ENCODE peak calls at places on chromosome X, in four cellular contexts. Z is right lobe of liver, S is OCI-LY7, C is mucosa of descending colon. H is an unnamed sample. For H3K4me1, the result is how much of the 10 kb centered on the place peaks cover.

GRCh38 chrX:13128104-13128503 is 83.7 kb upstream of the FAM9C start:
- DNase-seq in Z (no peak), S (no peak), C (no peak), H (no peak)

GRCh38 chrX:48522291-48522690 is 683 bp downstream of the EBP start:
- DNase-seq in Z (peak), S (no peak), C (peak), H (no peak)

GRCh38 chrX:96372313-96373046 is 312.2 kb upstream of the DIAPH2 start:
- DNase-seq in Z (no peak), S (peak), C (no peak), H (no peak)

GRCh38 chrX:109886122-109886761 is 116.7 kb upstream of the TMEM164 start:
- DNase-seq in Z (no peak), S (peak), C (peak), H (no peak)

GRCh38 chrX:54495814-54496516 is at the start of gene FGD1:
- DNase-seq in Z (peak), S (peak), C (peak), H (peak)

GRCh38 chrX:130114141-130114561 is 3.9 kb upstream of the ELF4 start:
- DNase-seq in Z (no peak), S (no peak), C (no peak), H (no peak)

GRCh38 chrX:44306336-44306735 is 37.1 kb downstream of the EFHC2 start:
- DNase-seq in Z (no peak), S (no peak), C (no peak), H (no peak)

GRCh38 chrX:37423864-37424569 is 74.9 kb downstream of the PRRG1 start:
- DNase-seq in Z (no peak), S (no peak), C (no peak), H (no peak)

GRCh38 chrX:152817082-152817744 is 13.3 kb downstream of the CETN2 start:
- DNase-seq in Z (no peak), S (peak), C (peak), H (no peak)

GRCh38 chrX:53223955-53224859 is 800 bp downstream of the KDM5C start:
- DNase-seq in Z (peak), S (peak), C (no peak), H (no peak)

GRCh38 chrX:119552508-119552907 is 12.7 kb downstream of the STEEP1 start:
- DNase-seq in Z (no peak), S (no peak), C (no peak), H (no peak)

GRCh38 chrX:11188664-11189063 is 77.5 kb downstream of the HCCS start:
- DNase-seq in Z (no peak), S (no peak), C (no peak), H (no peak)

GRCh38 chrX:107935200-107935599 is 47.0 kb downstream of the TEX13B start:
- DNase-seq in Z (no peak), S (no peak), C (no peak), H (no peak)

GRCh38 chrX:253451-254297 is 27.5 kb upstream of the PLCXD1 start:
- DNase-seq in Z (no peak), S (no peak), C (no peak), H (no peak)

GRCh38 chrX:138759217-138759943 is 47.9 kb upstream of the FGF13 start:
- DNase-seq in Z (no peak), S (no peak), C (no peak), H (no peak)

DNA sequence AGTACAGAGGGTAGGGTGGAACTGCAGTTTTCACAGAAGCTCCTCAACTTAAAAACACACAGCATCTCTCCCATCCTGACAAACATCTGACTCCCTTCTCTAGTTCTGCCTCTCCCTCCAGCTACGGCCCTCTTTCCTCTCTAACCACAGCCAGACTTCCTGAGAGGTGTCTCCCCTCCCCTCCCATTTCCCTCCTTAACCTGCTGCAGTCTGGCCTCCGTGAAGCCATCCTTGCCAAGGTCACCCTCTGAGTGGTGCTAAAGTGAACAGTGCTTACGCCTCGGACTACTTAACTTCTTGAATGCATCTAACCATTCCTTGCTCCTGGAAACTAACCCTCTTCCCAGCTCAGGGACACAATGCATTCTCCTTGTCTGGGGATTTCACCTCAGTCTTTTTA is 53.3 kb downstream of the RTL5 start:
- DNase-seq in Z (no peak), S (no peak), C (no peak), H (no peak)
- H3K4me1 ChIP-seq in Z (under half), S (under half), C (under half), H (under half)

GRCh38 chrX:103941201-103941975 is 21.0 kb upstream of the TMSB15B start:
- DNase-seq in Z (no peak), S (peak), C (no peak), H (no peak)
- TF ChIP-seq CTCF in Z (peak), S (peak), C (no peak), H (peak)

DNA sequence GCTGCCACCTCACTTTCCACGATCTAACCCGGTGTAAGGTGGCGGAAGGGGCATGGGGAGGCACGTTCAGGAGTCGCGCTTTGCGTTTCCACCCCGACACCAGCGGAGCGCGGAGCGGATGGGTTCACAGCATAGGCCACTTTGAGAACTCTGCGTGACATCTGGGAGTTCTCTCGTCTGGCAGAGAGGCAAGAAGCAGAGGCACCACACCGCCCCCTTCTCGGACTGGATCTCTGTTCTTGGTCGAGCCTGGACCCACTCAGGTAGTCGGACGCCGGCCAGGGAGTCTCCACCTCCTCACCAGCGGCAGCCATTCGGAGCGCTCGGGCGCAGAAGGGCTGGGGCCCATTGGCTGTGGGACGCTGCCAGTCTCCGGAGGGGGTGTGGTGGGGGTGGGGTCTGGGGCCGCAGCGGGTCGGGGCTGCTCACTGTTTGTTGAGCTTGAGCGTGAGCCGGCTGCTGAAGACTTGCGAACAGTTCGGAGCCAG is at the start of gene DACH2:
- DNase-seq in Z (peak), S (no peak), C (peak), H (peak)
- H3K4me3 ChIP-seq in Z (peak), S (no peak), C (no peak), H (peak)

DNA sequence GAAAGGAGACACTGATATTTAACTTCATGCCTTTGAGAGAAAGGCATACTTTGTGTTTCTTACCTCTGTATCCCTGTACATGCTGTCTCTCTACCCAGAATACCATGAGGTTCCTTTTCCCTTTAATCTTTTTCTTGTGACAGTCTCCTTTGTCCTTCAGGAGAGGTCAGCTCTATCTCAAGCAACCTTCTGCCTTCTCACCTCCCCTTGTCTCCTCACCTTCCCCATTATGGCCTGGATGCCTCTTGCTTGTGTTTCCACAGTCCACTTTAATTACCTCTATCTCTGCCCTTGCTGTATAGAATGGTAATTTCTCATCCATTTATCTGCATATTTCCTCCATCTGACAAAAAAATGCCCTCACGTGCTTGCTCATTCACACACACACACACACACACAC is 28.4 kb downstream of the MSN start:
- DNase-seq in Z (no peak), S (no peak), C (no peak), H (no peak)
- H3K4me1 ChIP-seq in Z (under half), S (half or more), C (under half), H (under half)

DNA sequence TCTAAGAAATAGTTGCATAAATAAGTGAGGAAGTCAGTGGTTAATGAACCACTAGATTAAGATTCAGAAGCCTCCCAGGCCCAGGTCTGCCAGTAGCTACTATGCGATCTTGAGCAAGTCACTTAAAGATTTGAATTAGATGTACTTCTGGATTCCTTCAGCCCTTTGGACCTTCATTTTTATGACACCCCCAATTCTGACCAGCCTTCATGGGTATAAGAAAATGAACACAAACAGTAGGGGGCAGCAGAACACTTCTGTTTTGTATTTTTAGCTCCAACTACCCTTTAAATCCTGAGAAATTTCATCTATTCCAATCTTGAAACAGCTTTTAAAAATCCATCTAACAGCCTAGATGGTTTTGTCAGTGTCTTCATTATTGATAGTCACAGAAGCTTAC is 19.0 kb downstream of the TMEM47 start:
- DNase-seq in Z (no peak), S (peak), C (no peak), H (no peak)
- TF ChIP-seq CTCF in Z (peak), S (peak), C (no peak), H (peak)

GRCh38 chrX:140503714-140504351 is 1.0 kb downstream of the SOX3 start:
- DNase-seq in Z (no peak), S (no peak), C (peak), H (no peak)

GRCh38 chrX:140501321-140501720 is 3.5 kb downstream of the SOX3 start:
- DNase-seq in Z (no peak), S (no peak), C (no peak), H (no peak)

GRCh38 chrX:140501940-140502468 is 2.9 kb downstream of the SOX3 start:
- DNase-seq in Z (no peak), S (no peak), C (no peak), H (no peak)

GRCh38 chrX:140503230-140503585 is 1.7 kb downstream of the SOX3 start:
- DNase-seq in Z (no peak), S (no peak), C (no peak), H (no peak)

DNA sequence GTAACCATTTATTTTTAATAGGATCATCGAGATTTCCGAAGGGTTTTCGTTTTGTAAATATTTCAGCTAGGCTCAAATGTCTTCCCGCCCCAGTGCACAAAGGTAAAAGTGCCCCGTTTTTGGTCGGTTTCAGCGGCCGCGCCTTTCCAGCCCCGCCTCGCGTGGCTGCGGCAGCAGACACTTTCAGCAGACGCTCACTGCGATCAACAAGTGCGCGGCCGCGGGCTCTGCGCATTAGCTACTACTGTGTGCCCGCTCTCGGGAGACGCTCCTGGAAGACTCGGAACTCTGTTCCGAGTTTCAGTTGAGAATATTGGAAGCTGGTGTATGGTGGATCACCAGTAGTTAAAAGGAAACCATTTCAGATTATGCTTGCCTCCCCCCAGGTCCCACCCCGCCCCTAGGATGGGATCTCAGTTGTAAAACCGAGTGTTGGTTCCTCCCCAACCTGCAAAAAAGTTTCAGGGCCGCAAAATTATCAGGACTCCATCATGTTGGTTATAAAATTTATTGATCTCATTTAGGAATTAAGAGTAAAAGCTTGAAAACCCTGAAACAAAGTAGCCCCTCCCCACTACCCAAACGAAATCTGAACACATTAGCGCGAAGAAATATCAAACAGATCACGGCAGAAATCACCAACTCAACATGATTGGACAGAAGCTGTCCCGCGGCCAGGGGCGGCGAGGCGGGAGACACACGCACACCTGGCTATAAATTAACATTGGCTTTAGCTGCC is 2.2 kb downstream of the SOX3 start:
- DNase-seq in Z (no peak), S (no peak), C (no peak), H (no peak)
- H3K4me3 ChIP-seq in Z (no peak), S (no peak), C (no peak), H (peak)

DNA sequence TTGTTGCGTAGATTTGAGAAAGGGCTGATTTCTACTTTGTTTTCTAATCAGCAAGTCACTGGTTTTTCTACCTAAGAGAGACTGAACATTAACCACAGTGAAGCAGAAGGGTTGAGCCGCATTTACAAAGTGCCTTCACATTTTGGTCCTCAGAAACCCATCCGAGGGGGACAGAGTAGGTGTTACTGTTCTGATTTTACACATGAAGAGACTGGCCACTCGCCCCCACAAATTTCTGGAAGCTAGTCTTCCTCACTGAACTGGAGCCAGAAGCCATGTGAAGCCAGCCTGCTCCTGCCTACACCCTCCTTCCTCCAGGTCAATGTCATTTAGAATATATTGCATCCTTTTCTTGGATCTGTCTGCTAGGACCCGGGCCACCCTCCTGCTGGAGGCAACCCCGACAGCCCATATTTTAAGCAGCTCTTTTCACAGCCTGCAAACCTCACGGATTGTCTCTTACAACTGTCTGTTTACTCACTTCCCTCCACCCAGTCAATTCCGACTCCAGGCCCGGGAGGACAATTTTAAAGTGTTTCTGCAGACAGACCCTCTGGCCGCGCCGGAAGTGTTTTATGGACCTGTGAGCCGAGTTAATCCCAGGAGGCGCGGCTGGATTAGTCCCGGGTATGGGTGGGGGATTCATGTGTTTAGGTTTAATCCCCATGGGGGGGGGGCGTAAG is 73.2 kb upstream of the BCOR start:
- DNase-seq in Z (no peak), S (peak), C (peak), H (no peak)
- H3K4me1 ChIP-seq in Z (under half), S (half or more), C (under half), H (half or more)

DNA sequence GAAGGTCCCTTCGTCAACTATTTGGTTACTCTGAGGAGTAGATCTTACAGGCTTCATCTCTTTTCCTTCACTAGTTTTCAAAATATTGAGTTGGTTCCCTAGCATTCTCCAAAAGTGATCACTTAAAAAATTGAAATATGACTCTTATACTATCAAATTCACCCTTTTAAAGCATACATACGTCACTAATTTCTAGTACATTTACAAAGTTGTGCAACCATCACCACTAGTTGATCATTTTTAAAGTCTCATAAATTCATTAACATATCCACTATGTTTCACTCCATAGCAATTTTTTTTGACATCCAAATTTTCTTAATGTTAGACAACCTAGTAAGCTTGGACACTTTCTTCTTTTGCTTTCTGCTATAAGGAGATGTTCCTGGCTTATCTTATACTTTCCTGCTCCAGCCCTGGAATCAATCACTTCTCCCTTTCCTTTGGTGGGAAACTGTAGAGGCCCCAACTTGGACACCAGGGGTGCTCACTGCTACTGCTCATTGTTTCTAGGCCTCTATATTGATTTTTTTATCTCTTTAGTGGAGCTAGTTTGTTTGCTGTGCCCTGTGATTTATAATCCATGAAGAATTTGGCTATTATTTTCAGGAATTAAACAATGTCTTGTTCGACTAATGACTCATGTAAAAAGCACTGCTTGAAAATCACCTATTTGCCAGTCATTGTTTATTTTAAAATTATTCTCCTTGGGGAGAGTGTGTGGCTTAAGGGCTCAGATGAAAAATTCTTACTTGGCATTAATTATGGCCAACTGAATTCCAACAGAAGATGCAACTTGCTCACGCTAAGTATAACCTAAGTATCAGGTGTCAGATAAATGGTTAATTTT is 4.0 kb upstream of the ZFX start:
- DNase-seq in Z (no peak), S (no peak), C (no peak), H (no peak)
- TF ChIP-seq CTCF in Z (no peak), S (peak), C (no peak), H (no peak)

DNA sequence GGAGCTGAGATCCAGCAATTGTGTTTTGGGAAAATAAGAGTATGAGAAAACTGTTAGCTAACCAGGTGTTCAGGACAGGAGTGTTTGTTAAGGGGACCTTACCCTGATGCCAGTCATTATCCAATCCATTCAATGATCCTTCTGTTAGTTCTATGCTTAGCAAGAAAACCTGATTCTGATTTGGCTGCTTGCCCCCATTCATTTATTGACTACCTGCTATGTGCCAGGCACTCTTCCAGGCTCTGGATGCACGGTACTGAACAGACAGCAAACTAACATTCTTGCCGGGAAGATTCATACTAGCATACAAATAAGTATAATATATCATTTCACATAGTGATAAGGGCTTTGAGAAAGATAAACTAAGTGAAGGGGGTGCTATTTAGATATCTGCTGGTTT is 1.0 kb upstream of the MECP2 start:
- DNase-seq in Z (no peak), S (no peak), C (no peak), H (no peak)
- H3K4me3 ChIP-seq in Z (no peak), S (no peak), C (no peak), H (no peak)

DNA sequence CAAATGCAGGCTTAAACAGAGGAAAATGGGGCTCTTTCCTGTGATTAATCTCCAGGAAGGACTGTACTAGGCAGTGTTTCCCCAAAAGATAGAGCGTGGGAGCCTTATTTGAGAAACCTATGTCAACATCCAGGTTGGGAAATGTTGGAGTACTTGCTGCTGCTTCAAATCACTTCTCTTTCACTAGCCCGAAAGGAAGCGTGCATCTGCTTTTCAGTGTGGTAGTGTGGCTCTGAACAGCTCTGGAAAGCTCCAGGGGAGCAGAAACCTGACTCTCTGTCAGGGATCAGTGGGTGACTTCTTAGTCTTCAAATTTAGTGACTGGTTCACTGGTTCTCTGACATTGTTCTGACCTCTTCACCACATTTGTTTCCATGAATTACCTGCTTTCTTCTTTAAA is 36.8 kb downstream of the DLG3 start:
- DNase-seq in Z (no peak), S (no peak), C (no peak), H (no peak)
- H3K4me1 ChIP-seq in Z (under half), S (under half), C (under half), H (under half)